ENCODE peak calls at places on chromosomes 5 and 9, in four cellular contexts. E is H1, T is IMR-90, S is mesendoderm. I is an unnamed sample.

GRCh38 chr5:17000296-17000939 is 64.3 kb upstream of the MYO10 start:
- DNase-seq in E (no peak), T (peak; percentile 98), S (peak; percentile 54), I (no peak)

GRCh38 chr5:14665110-14665822 is 748 bp downstream of the OTULIN start:
- DNase-seq in E (no peak), T (no peak), S (peak; percentile 62), I (peak; percentile 48)

GRCh38 chr5:22572941-22573340 is 280.2 kb downstream of the CDH12 start:
- DNase-seq in E (no peak), T (no peak), S (no peak), I (no peak)

GRCh38 chr9:93223241-93224180 is 39.6 kb downstream of the WNK2 start:
- DNase-seq in E (no peak), T (peak; percentile 63), S (no peak), I (no peak)

GRCh38 chr9:137534256-137535119 is 15.7 kb downstream of the PNPLA7 start:
- DNase-seq in E (no peak), T (peak; percentile 60), S (peak; percentile 86), I (peak; percentile 59)

GRCh38 chr9:121206516-121207370 is 5.1 kb upstream of the RAB14 start:
- DNase-seq in E (no peak), T (peak; percentile 25), S (no peak), I (no peak)

GRCh38 chr5:136202800-136203199 is 9.8 kb upstream of the SMIM32 start:
- DNase-seq in E (peak; percentile 76), T (no peak), S (peak; percentile 73), I (peak; percentile 91)

GRCh38 chr5:71887680-71888079 is 168.6 kb downstream of the CARTPT start:
- DNase-seq in E (no peak), T (peak; percentile 94), S (peak; percentile 89), I (no peak)

GRCh38 chr9:121169094-121169601 is 32.5 kb downstream of the RAB14 start:
- DNase-seq in E (no peak), T (no peak), S (no peak), I (no peak)

GRCh38 chr9:135790356-135790755 is 88.4 kb downstream of the KCNT1 start:
- DNase-seq in E (no peak), T (no peak), S (no peak), I (no peak)
- H2BK15ac ChIP-seq in E (no peak overlapping the region), T (no peak overlapping the region), S (no peak overlapping the region), I (no peak overlapping the region)

GRCh38 chr9:29312327-29312726 is 1739.0 kb upstream of the C9orf72 start:
- DNase-seq in E (no peak), T (no peak), S (no peak), I (no peak)
- H4K5ac ChIP-seq in E (no peak overlapping the region), T (no peak overlapping the region), S (no peak overlapping the region), I (no peak overlapping the region)

GRCh38 chr9:96137666-96138429 is 164.1 kb downstream of the HSD17B3 start:
- DNase-seq in E (no peak), T (peak; percentile 12), S (peak; percentile 64), I (no peak)

GRCh38 chr9:96141666-96142065 is 160.3 kb downstream of the HSD17B3 start:
- DNase-seq in E (no peak), T (peak; percentile 7), S (no peak), I (no peak)

GRCh38 chr9:96140401-96141180 is 161.4 kb downstream of the HSD17B3 start:
- DNase-seq in E (no peak), T (no peak), S (peak; percentile 84), I (peak; percentile 53)

GRCh38 chr9:96138616-96139015 is 163.4 kb downstream of the HSD17B3 start:
- DNase-seq in E (no peak), T (no peak), S (no peak), I (no peak)

DNA sequence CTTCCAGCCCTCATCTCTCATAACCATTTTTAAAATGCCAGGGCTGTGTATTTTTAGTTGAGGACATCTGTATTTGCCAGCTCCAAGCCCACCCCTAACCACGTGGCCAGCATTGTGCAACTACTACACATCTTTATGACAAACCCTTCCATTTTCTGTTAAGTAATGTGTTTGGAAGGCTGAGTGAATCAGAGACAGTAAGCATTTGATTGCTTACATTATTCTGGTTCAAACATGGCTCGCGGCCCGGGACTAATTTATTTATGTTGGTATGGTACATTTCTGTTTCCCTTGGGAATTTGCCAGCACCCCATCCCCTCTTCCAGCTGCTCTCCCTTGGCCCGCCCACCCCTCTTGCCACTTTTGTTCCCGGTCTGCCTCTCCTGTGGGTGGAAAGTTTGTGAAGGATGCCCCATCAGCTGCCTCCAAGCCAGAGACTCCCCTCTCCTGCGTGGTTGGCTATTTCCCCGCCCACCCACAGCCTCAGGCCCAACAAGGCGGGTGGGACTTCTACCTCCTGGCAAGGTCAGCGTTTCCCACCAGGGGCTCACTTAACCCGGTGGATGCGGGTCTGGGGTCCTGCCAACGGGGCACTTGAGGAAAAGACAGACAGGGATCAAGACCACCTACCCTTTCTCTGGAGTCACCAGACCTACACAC is 162.3 kb downstream of the HSD17B3 start:
- DNase-seq in E (no peak), T (peak; percentile 95), S (no peak), I (no peak)
- H2BK15ac ChIP-seq in E (peak overlapping the region; percentile 89), T (no peak overlapping the region), S (no peak overlapping the region), I (no peak overlapping the region)

GRCh38 chr5:5612096-5612495 is 189.6 kb downstream of the ICE1 start:
- DNase-seq in E (no peak), T (no peak), S (no peak), I (no peak)
- H4K5ac ChIP-seq in E (no peak overlapping the region), T (no peak overlapping the region), S (no peak overlapping the region), I (no peak overlapping the region)

I was measured in H9.